ENCODE peak calls at places on chromosome 14, in nine cellular contexts. One of them, this sample, is unnamed.

GRCh38 chr14:54366726-54367707 is 29.8 kb upstream of the CDKN3 start:
- DNase-seq in T-cell: no peak
- DNase-seq in activated CD4-positive, alpha-beta T cell treated with anti-CD3 and anti-CD28 coated beads, Interleukin-2, amount 50 U/mL, for 1 hour: peak; percentile 9
- DNase-seq in RPMI8226: peak; percentile 50
- DNase-seq in GM18507: no peak
- DNase-seq in AG10803: peak; percentile 69
- DNase-seq in DMS 273 treated with DMSO at 0.1 percent for 48 hours: peak; percentile 42
- DNase-seq in foreskin fibroblast: peak; percentile 57
- DNase-seq in D721Med: no peak
- DNase-seq in this sample: peak; percentile 43

GRCh38 chr14:97077253-97077653 is 280.1 kb downstream of the VRK1 start:
- DNase-seq in RPMI8226: peak; percentile 76
- DNase-seq in AG10803: peak; percentile 88
- DNase-seq in GM18507: peak; percentile 7
- DNase-seq in D721Med: no peak
- DNase-seq in DMS 273 treated with DMSO at 0.1 percent for 48 hours: no peak
- DNase-seq in T-cell: no peak
- DNase-seq in activated CD4-positive, alpha-beta T cell treated with anti-CD3 and anti-CD28 coated beads, Interleukin-2, amount 50 U/mL, for 1 hour: no peak
- DNase-seq in foreskin fibroblast: peak; percentile 23
- DNase-seq in this sample: peak; percentile 8

GRCh38 chr14:61630399-61630798 is 64.9 kb upstream of the HIF1A start:
- DNase-seq in DMS 273 treated with DMSO at 0.1 percent for 48 hours: no peak
- DNase-seq in RPMI8226: no peak
- DNase-seq in T-cell: no peak
- DNase-seq in D721Med: no peak
- DNase-seq in AG10803: no peak
- DNase-seq in GM18507: no peak
- DNase-seq in activated CD4-positive, alpha-beta T cell treated with anti-CD3 and anti-CD28 coated beads, Interleukin-2, amount 50 U/mL, for 1 hour: no peak
- DNase-seq in foreskin fibroblast: no peak
- DNase-seq in this sample: no peak

GRCh38 chr14:78491015-78491414 is 320.8 kb downstream of the NRXN3 start:
- DNase-seq in GM18507: no peak
- DNase-seq in AG10803: no peak
- DNase-seq in D721Med: no peak
- DNase-seq in foreskin fibroblast: no peak
- DNase-seq in DMS 273 treated with DMSO at 0.1 percent for 48 hours: no peak
- DNase-seq in RPMI8226: no peak
- DNase-seq in activated CD4-positive, alpha-beta T cell treated with anti-CD3 and anti-CD28 coated beads, Interleukin-2, amount 50 U/mL, for 1 hour: no peak
- DNase-seq in T-cell: no peak
- DNase-seq in this sample: no peak

GRCh38 chr14:52553002-52553670 is 500 bp downstream of the GPR137C start:
- DNase-seq in foreskin fibroblast: no peak
- DNase-seq in DMS 273 treated with DMSO at 0.1 percent for 48 hours: no peak
- DNase-seq in T-cell: peak; percentile 45
- DNase-seq in RPMI8226: peak; percentile 41
- DNase-seq in GM18507: no peak
- DNase-seq in AG10803: no peak
- DNase-seq in D721Med: no peak
- DNase-seq in activated CD4-positive, alpha-beta T cell treated with anti-CD3 and anti-CD28 coated beads, Interleukin-2, amount 50 U/mL, for 1 hour: peak; percentile 42
- DNase-seq in this sample: peak; percentile 45

GRCh38 chr14:61887628-61888027 is 125.4 kb downstream of the SNAPC1 start:
- DNase-seq in AG10803: no peak
- DNase-seq in foreskin fibroblast: no peak
- DNase-seq in D721Med: no peak
- DNase-seq in GM18507: no peak
- DNase-seq in RPMI8226: no peak
- DNase-seq in T-cell: no peak
- DNase-seq in activated CD4-positive, alpha-beta T cell treated with anti-CD3 and anti-CD28 coated beads, Interleukin-2, amount 50 U/mL, for 1 hour: no peak
- DNase-seq in DMS 273 treated with DMSO at 0.1 percent for 48 hours: no peak
- DNase-seq in this sample: no peak

GRCh38 chr14:56754966-56755365 is 55.3 kb downstream of the OTX2 start:
- DNase-seq in AG10803: no peak
- DNase-seq in foreskin fibroblast: no peak
- DNase-seq in T-cell: no peak
- DNase-seq in D721Med: no peak
- DNase-seq in RPMI8226: no peak
- DNase-seq in DMS 273 treated with DMSO at 0.1 percent for 48 hours: peak; percentile 30
- DNase-seq in activated CD4-positive, alpha-beta T cell treated with anti-CD3 and anti-CD28 coated beads, Interleukin-2, amount 50 U/mL, for 1 hour: no peak
- DNase-seq in GM18507: no peak
- DNase-seq in this sample: no peak

GRCh38 chr14:104229621-104230041 is 91.2 kb downstream of the KIF26A start:
- DNase-seq in AG10803: no peak
- DNase-seq in DMS 273 treated with DMSO at 0.1 percent for 48 hours: no peak
- DNase-seq in T-cell: no peak
- DNase-seq in foreskin fibroblast: no peak
- DNase-seq in D721Med: no peak
- DNase-seq in activated CD4-positive, alpha-beta T cell treated with anti-CD3 and anti-CD28 coated beads, Interleukin-2, amount 50 U/mL, for 1 hour: no peak
- DNase-seq in GM18507: no peak
- DNase-seq in RPMI8226: no peak
- DNase-seq in this sample: no peak

GRCh38 chr14:104226421-104227385 is 88.3 kb downstream of the KIF26A start:
- DNase-seq in RPMI8226: no peak
- DNase-seq in GM18507: no peak
- DNase-seq in T-cell: no peak
- DNase-seq in foreskin fibroblast: no peak
- DNase-seq in activated CD4-positive, alpha-beta T cell treated with anti-CD3 and anti-CD28 coated beads, Interleukin-2, amount 50 U/mL, for 1 hour: no peak
- DNase-seq in AG10803: no peak
- DNase-seq in DMS 273 treated with DMSO at 0.1 percent for 48 hours: no peak
- DNase-seq in D721Med: no peak
- DNase-seq in this sample: no peak

GRCh38 chr14:69570836-69571330 is 3.8 kb downstream of the CCDC177 start:
- DNase-seq in RPMI8226: no peak
- DNase-seq in AG10803: no peak
- DNase-seq in activated CD4-positive, alpha-beta T cell treated with anti-CD3 and anti-CD28 coated beads, Interleukin-2, amount 50 U/mL, for 1 hour: no peak
- DNase-seq in T-cell: no peak
- DNase-seq in DMS 273 treated with DMSO at 0.1 percent for 48 hours: no peak
- DNase-seq in foreskin fibroblast: no peak
- DNase-seq in GM18507: no peak
- DNase-seq in D721Med: no peak
- DNase-seq in this sample: no peak

GRCh38 chr14:88618476-88618875 is 55.6 kb downstream of the ZC3H14 start:
- DNase-seq in DMS 273 treated with DMSO at 0.1 percent for 48 hours: no peak
- DNase-seq in activated CD4-positive, alpha-beta T cell treated with anti-CD3 and anti-CD28 coated beads, Interleukin-2, amount 50 U/mL, for 1 hour: no peak
- DNase-seq in foreskin fibroblast: no peak
- DNase-seq in T-cell: no peak
- DNase-seq in AG10803: no peak
- DNase-seq in GM18507: no peak
- DNase-seq in RPMI8226: no peak
- DNase-seq in D721Med: no peak
- DNase-seq in this sample: no peak

This sample was measured in CD4-positive, alpha-beta memory T cell.